ENCODE peak calls at places on chromosomes 5 and 9, in four cellular contexts. One of them, this sample, is unnamed. For H3K9me3, the result is how much of the 10 kb centered on the place peaks cover.

GRCh38 chr9:116152390-116152789 is 1.2 kb upstream of the PAPPA start:
- DNase-seq in breast epithelium: no peak
- DNase-seq in testis: no peak
- DNase-seq in IMR-90: peak
- DNase-seq in this sample: no peak

GRCh38 chr9:123418506-123418905 is 62.5 kb downstream of the CRB2 start:
- DNase-seq in testis: no peak
- DNase-seq in IMR-90: no peak
- DNase-seq in breast epithelium: peak
- DNase-seq in this sample: no peak

GRCh38 chr5:143151056-143151455 is 252.4 kb downstream of the NR3C1 start:
- DNase-seq in testis: no peak
- DNase-seq in IMR-90: no peak
- DNase-seq in breast epithelium: no peak
- DNase-seq in this sample: no peak

GRCh38 chr9:117737721-117738226 is 33.6 kb downstream of the TLR4 start:
- DNase-seq in breast epithelium: no peak
- DNase-seq in IMR-90: no peak
- DNase-seq in testis: no peak
- DNase-seq in this sample: no peak

GRCh38 chr9:129486496-129487306 is 134.2 kb downstream of the C9orf50 start:
- DNase-seq in IMR-90: peak
- DNase-seq in breast epithelium: peak
- DNase-seq in testis: peak
- DNase-seq in this sample: peak

GRCh38 chr5:96459313-96460109 is 26.5 kb upstream of the PCSK1 start:
- DNase-seq in testis: no peak
- DNase-seq in IMR-90: no peak
- DNase-seq in breast epithelium: no peak
- DNase-seq in this sample: no peak

GRCh38 chr5:143026380-143026779 is 256.2 kb downstream of the ARHGAP26 start:
- DNase-seq in testis: no peak
- DNase-seq in IMR-90: no peak
- DNase-seq in breast epithelium: no peak
- DNase-seq in this sample: no peak

GRCh38 chr5:86878250-86878649 is 260.5 kb downstream of the COX7C start:
- DNase-seq in IMR-90: no peak
- DNase-seq in testis: no peak
- DNase-seq in breast epithelium: no peak
- DNase-seq in this sample: no peak

GRCh38 chr5:157088342-157088990 is 20.4 kb downstream of the HAVCR2 start:
- DNase-seq in IMR-90: no peak
- DNase-seq in testis: no peak
- DNase-seq in breast epithelium: no peak
- DNase-seq in this sample: no peak

GRCh38 chr5:33837301-33837700 is 54.5 kb downstream of the ADAMTS12 start:
- DNase-seq in IMR-90: no peak
- DNase-seq in breast epithelium: no peak
- DNase-seq in testis: no peak
- DNase-seq in this sample: no peak

GRCh38 chr9:133233681-133234432 is 24.8 kb upstream of the OBP2B start:
- DNase-seq in breast epithelium: no peak
- DNase-seq in IMR-90: no peak
- DNase-seq in testis: peak
- DNase-seq in this sample: peak

GRCh38 chr9:18861599-18862546 is 171.1 kb downstream of the SAXO1 start:
- DNase-seq in breast epithelium: no peak
- DNase-seq in IMR-90: peak
- DNase-seq in testis: peak
- DNase-seq in this sample: peak

GRCh38 chr9:134219721-134220060 is 55.3 kb upstream of the RNU6ATAC start:
- DNase-seq in testis: no peak
- DNase-seq in IMR-90: no peak
- DNase-seq in breast epithelium: no peak
- DNase-seq in this sample: no peak

GRCh38 chr5:141430332-141431113 is at the start of gene PCDHGA12:
- DNase-seq in IMR-90: peak
- DNase-seq in breast epithelium: no peak
- DNase-seq in testis: no peak
- DNase-seq in this sample: peak

GRCh38 chr5:141437208-141437607 is 6.9 kb downstream of the PCDHGA12 start:
- DNase-seq in testis: no peak
- DNase-seq in IMR-90: peak
- DNase-seq in breast epithelium: no peak
- DNase-seq in this sample: no peak

GRCh38 chr5:141431286-141431685 is 979 bp downstream of the PCDHGA12 start:
- DNase-seq in breast epithelium: no peak
- DNase-seq in testis: no peak
- DNase-seq in IMR-90: no peak
- DNase-seq in this sample: no peak

GRCh38 chr5:141439411-141440141 is 9.3 kb downstream of the PCDHGA12 start:
- DNase-seq in IMR-90: no peak
- DNase-seq in testis: no peak
- DNase-seq in breast epithelium: no peak
- DNase-seq in this sample: no peak

GRCh38 chr5:141434006-141434405 is 3.7 kb downstream of the PCDHGA12 start:
- DNase-seq in testis: no peak
- DNase-seq in IMR-90: peak
- DNase-seq in breast epithelium: no peak
- DNase-seq in this sample: no peak
- H3K9me3 ChIP-seq in testis: under half
- H3K9me3 ChIP-seq in IMR-90: under half
- H3K9me3 ChIP-seq in breast epithelium: half or more
- H3K9me3 ChIP-seq in this sample: under half

DNA sequence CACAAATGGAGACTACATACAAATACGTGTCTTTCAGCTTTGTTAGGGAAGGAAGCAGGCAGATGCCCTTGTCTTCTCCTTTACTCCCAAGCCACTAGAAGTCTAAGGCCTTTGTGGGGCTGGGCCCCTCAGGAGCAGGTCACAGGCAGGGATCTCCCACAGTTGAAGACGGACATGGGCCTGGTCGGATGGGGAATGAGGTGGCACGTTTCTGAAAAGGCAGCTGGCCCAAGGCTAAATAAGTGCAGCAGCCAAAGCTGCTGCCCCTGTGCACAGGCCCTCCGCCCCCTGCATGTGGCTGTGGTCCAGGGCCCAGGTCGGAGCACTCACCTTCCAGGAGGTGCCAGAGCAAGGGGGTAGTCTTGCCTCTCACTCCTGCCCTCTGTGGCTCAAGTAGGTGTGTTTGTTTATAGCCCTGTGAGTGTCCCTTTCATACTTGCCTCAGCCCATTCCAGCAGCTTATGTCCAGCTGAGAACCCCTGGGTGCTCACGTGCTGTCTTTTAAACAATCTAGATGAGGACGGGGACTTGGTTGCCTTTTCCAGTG is 1.8 kb downstream of the SQSTM1 start:
- DNase-seq in IMR-90: no peak
- DNase-seq in breast epithelium: no peak
- DNase-seq in testis: no peak
- DNase-seq in this sample: no peak
- TF ChIP-seq POLR2A in IMR-90: no peak
- TF ChIP-seq POLR2A in breast epithelium: no peak
- TF ChIP-seq POLR2A in testis: no peak
- TF ChIP-seq POLR2A in this sample: no peak

GRCh38 chr5:27316283-27316675 is 277.9 kb upstream of the CDH9 start:
- DNase-seq in breast epithelium: no peak
- DNase-seq in testis: no peak
- DNase-seq in IMR-90: peak
- DNase-seq in this sample: no peak
- H3K9me3 ChIP-seq in breast epithelium: under half
- H3K9me3 ChIP-seq in testis: under half
- H3K9me3 ChIP-seq in IMR-90: under half
- H3K9me3 ChIP-seq in this sample: under half

DNA sequence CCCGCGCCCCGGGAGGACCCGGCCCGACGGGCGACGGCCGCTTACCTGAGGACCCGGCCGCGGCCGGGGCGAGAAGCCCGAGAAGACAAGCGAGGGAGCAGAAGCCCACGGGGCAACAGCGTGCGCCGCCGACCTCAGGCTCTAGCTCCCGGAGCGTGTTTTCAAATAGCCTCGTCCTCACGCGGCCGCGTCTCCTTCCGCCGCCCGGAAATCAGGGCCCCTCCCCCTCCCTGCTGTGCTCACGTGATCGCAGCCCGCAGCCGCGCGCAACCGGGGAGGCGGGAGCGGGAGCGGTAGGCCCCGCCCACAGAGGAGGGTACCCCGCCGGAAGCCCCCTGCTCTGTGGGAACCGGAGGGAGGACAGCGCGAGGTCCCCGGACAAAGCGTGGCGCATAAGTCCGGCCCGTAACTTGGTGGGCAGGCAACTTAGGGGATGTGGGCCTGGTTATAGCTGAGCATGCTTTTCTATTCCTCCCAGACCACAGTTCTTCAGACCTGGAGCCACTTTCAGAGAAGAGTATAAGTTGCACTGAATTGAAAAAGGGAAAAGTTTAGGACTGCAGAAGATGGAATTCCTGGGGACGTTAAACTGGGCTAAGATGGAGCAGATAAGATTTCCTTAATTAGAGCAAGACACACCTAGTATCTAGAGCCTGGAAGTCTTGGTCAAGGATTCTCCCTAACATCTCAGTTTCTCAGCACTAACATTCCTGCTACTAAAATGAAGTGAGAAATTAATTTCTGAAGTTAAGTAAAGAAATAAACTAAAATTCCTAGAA is at the start of gene TEX10:
- DNase-seq in testis: peak
- DNase-seq in IMR-90: peak
- DNase-seq in breast epithelium: peak
- DNase-seq in this sample: peak
- TF ChIP-seq POLR2A in testis: no peak
- TF ChIP-seq POLR2A in IMR-90: peak
- TF ChIP-seq POLR2A in breast epithelium: no peak
- TF ChIP-seq POLR2A in this sample: no peak

This sample was measured in heart left ventricle.